ENCODE peak calls at places on chromosomes 6 and 20, in seven cellular contexts. F is amygdala, S is T-helper 22 cell, U is iris pigment epithelial cell, W is NCI-H1436, K is EH, D is mammary epithelial cell. X is an unnamed sample.

GRCh38 chr6:84074988-84075781 is 41.6 kb downstream of the MRAP2 start:
- DNase-seq in W (no peak), K (peak), U (peak), S (no peak), D (peak), F (no peak), X (no peak)

GRCh38 chr6:136719280-136720044 is 72.8 kb downstream of the MAP3K5 start:
- DNase-seq in F (no peak), S (no peak), W (no peak), U (no peak), K (peak), D (no peak), X (no peak)

GRCh38 chr20:48098099-48098498 is 312.8 kb upstream of the SULF2 start:
- DNase-seq in F (no peak), W (no peak), S (no peak), U (no peak), D (no peak), K (peak), X (no peak)

GRCh38 chr20:46057856-46058655 is 29.0 kb downstream of the SLC12A5 start:
- DNase-seq in K (peak), S (no peak), F (no peak), D (no peak), W (no peak), U (peak), X (peak)

GRCh38 chr6:168956884-168957730 is 296.5 kb downstream of the THBS2 start:
- DNase-seq in U (peak), K (peak), S (no peak), D (peak), F (peak), W (peak), X (peak)

GRCh38 chr6:150719099-150719767 is 119.5 kb downstream of the PLEKHG1 start:
- DNase-seq in F (no peak), D (no peak), S (no peak), K (no peak), U (no peak), W (no peak), X (no peak)

GRCh38 chr6:30884521-30885480 is 482 bp downstream of the DDR1 start:
- DNase-seq in D (peak), S (no peak), W (no peak), F (peak), K (peak), U (peak), X (peak)

GRCh38 chr20:2558581-2559301 is 22.4 kb downstream of the TMC2 start:
- DNase-seq in W (no peak), F (no peak), K (peak), D (no peak), S (no peak), U (no peak), X (no peak)

GRCh38 chr6:157563611-157564284 is 182.8 kb downstream of the ZDHHC14 start:
- DNase-seq in D (no peak), F (no peak), K (peak), S (no peak), W (no peak), U (no peak), X (peak)

GRCh38 chr6:150978631-150979030 is 113.1 kb downstream of the MTHFD1L start:
- DNase-seq in K (no peak), S (no peak), D (no peak), W (no peak), F (no peak), U (no peak), X (no peak)

GRCh38 chr6:41150671-41151070 is 3.5 kb downstream of the TREML1 start:
- DNase-seq in W (no peak), D (peak), K (no peak), F (no peak), S (no peak), U (no peak), X (no peak)

GRCh38 chr6:108565893-108566292 is 5.2 kb downstream of the FOXO3 start:
- DNase-seq in D (peak), W (no peak), S (no peak), U (peak), K (peak), F (no peak), X (no peak)

GRCh38 chr6:33164665-33165373 is 27.4 kb downstream of the COL11A2 start:
- DNase-seq in K (no peak), S (no peak), D (no peak), W (no peak), U (no peak), F (no peak), X (no peak)

X was measured in stimulated activated naive CD8-positive, alpha-beta T cell treated with anti-CD3 and anti-CD28 coated beads, Interleukin-15, amount 100 ng/mL, for 72 hours.